ENCODE peak calls at places on chromosomes 2 and 18, in ten cellular contexts. K, C, E, S, P, X, N, Q, T and J are unnamed samples.

GRCh38 chr2:134253117-134253704 is 661 bp upstream of the MGAT5 start:
- DNase-seq in T (no peak), X (no peak), K (no peak), E (no peak), P (peak; percentile 67), S (no peak), C (no peak), N (no peak), Q (no peak), J (no peak)

GRCh38 chr2:100627653-100628300 is 65.0 kb downstream of the PDCL3 start:
- DNase-seq in Q (no peak), T (no peak), E (no peak), N (no peak), K (no peak), P (no peak), C (no peak), X (no peak), S (no peak), J (no peak)

GRCh38 chr18:3107740-3108151 is 94.8 kb upstream of the LPIN2 start:
- DNase-seq in T (no peak), X (no peak), Q (no peak), E (no peak), S (no peak), P (no peak), K (no peak), N (no peak), C (no peak), J (peak; percentile 74)

GRCh38 chr2:19801367-19802087 is 100.3 kb downstream of the TTC32 start:
- DNase-seq in T (no peak), Q (no peak), N (peak; percentile 98), X (no peak), K (no peak), P (no peak), E (no peak), S (no peak), C (no peak), J (no peak)

GRCh38 chr2:88458633-88459032 is 6.1 kb upstream of the FOXI3 start:
- DNase-seq in S (no peak), T (no peak), K (no peak), N (no peak), E (no peak), C (no peak), P (no peak), Q (no peak), X (no peak), J (no peak)

GRCh38 chr18:72692086-72692485 is 147.9 kb upstream of the CBLN2 start:
- DNase-seq in S (no peak), P (no peak), E (no peak), K (no peak), N (no peak), Q (no peak), T (no peak), X (no peak), C (no peak), J (no peak)

GRCh38 chr2:173791502-173791901 is 173.7 kb downstream of the SP3 start:
- DNase-seq in Q (no peak), S (no peak), E (no peak), T (no peak), P (no peak), K (no peak), X (no peak), C (no peak), N (no peak), J (no peak)

GRCh38 chr2:171272039-171272438 is 111.3 kb upstream of the TLK1 start:
- DNase-seq in K (no peak), N (peak; percentile 93), Q (no peak), C (no peak), X (no peak), S (no peak), E (no peak), P (no peak), T (no peak), J (peak; percentile 88)

GRCh38 chr2:206160124-206160806 is 570 bp downstream of the EEF1B2 start:
- DNase-seq in T (no peak), S (no peak), X (no peak), E (no peak), N (peak; percentile 38), K (peak; percentile 36), P (peak; percentile 19), C (no peak), Q (no peak), J (peak; percentile 12)

GRCh38 chr2:173631123-173631450 is 276.4 kb downstream of the CDCA7 start:
- DNase-seq in T (no peak), S (no peak), P (no peak), E (no peak), X (no peak), N (peak; percentile 34), Q (no peak), K (no peak), C (no peak), J (no peak)

GRCh38 chr18:10563886-10564285 is 38.1 kb downstream of the NAPG start:
- DNase-seq in P (no peak), X (no peak), C (no peak), K (no peak), S (no peak), T (no peak), E (no peak), Q (no peak), N (no peak), J (no peak)

GRCh38 chr2:48332286-48332685 is 197.7 kb upstream of the STON1 start:
- DNase-seq in N (peak; percentile 23), X (no peak), E (no peak), S (no peak), C (no peak), P (peak; percentile 56), K (no peak), Q (no peak), T (no peak), J (no peak)

GRCh38 chr2:165681841-165682240 is 112.2 kb downstream of the GALNT3 start:
- DNase-seq in K (no peak), P (no peak), E (no peak), C (no peak), S (no peak), Q (no peak), X (no peak), N (no peak), T (no peak), J (no peak)

GRCh38 chr2:35873921-35874320 is 481.7 kb upstream of the CRIM1 start:
- DNase-seq in T (no peak), S (no peak), E (no peak), X (no peak), Q (no peak), C (no peak), N (no peak), P (no peak), K (no peak), J (peak; percentile 6)

GRCh38 chr2:179263460-179264237 is 983 bp downstream of the SESTD1 start:
- DNase-seq in E (no peak), X (peak; percentile 10), S (no peak), C (no peak), N (peak; percentile 57), K (no peak), P (peak; percentile 19), T (peak; percentile 9), Q (no peak), J (peak; percentile 72)

GRCh38 chr2:237733677-237734300 is 64.8 kb upstream of the RBM44 start:
- DNase-seq in K (no peak), T (no peak), E (no peak), S (no peak), X (no peak), C (no peak), Q (no peak), P (no peak), N (no peak), J (peak; percentile 90)

GRCh38 chr2:5325523-5325922 is 366.7 kb upstream of the SOX11 start:
- DNase-seq in S (no peak), K (no peak), E (no peak), C (no peak), P (no peak), Q (no peak), X (no peak), N (no peak), T (no peak), J (no peak)

GRCh38 chr2:197850882-197851281 is 46.5 kb downstream of the PLCL1 start:
- DNase-seq in P (no peak), N (peak; percentile 5), S (no peak), E (no peak), X (no peak), Q (no peak), C (no peak), T (no peak), K (no peak), J (no peak)

GRCh38 chr18:8536226-8536625 is 73.0 kb upstream of the RAB12 start:
- DNase-seq in P (no peak), N (no peak), S (no peak), T (no peak), E (no peak), K (no peak), Q (no peak), X (no peak), C (no peak), J (no peak)

GRCh38 chr2:96287273-96287856 is 18.0 kb downstream of the SNRNP200 start:
- DNase-seq in E (no peak), X (no peak), Q (no peak), N (no peak), P (no peak), C (no peak), T (no peak), K (no peak), S (no peak), J (no peak)

GRCh38 chr18:62413189-62413588 is 88.1 kb downstream of the TNFRSF11A start:
- DNase-seq in S (no peak), T (no peak), N (no peak), X (no peak), P (no peak), E (no peak), K (no peak), C (no peak), Q (no peak), J (no peak)

GRCh38 chr2:72895759-72896281 is 8.6 kb downstream of the SPR start:
- DNase-seq in X (no peak), N (peak; percentile 55), E (no peak), C (no peak), S (no peak), K (no peak), T (no peak), Q (no peak), P (no peak), J (no peak)

GRCh38 chr18:21820035-21820810 is 79.6 kb downstream of the MIB1 start:
- DNase-seq in X (no peak), P (peak; percentile 19), S (no peak), K (no peak), N (peak; percentile 33), C (no peak), Q (no peak), T (no peak), E (no peak), J (peak; percentile 8)